ENCODE peak calls at places on chromosomes 16 and 17, in six cellular contexts. Q, L, T, I, N and A are unnamed samples.

GRCh38 chr17:57740225-57740528 is 4.9 kb downstream of the CCDC182 start:
- DNase-seq in Q (no peak), L (no peak), T (no peak), I (no peak), N (no peak), A (no peak)

GRCh38 chr17:61627125-61627524 is 36.1 kb upstream of the NACA2 start:
- DNase-seq in Q (no peak), L (no peak), T (no peak), I (no peak), N (no peak), A (no peak)

GRCh38 chr17:48843172-48843900 is 12.5 kb downstream of the CALCOCO2 start:
- DNase-seq in Q (no peak), L (no peak), T (peak), I (no peak), N (no peak), A (no peak)

GRCh38 chr16:56610017-56610608 is 1.7 kb downstream of the MT2A start:
- DNase-seq in Q (peak), L (no peak), T (peak), I (no peak), N (peak), A (no peak)

GRCh38 chr17:4594406-4595349 is 10.3 kb downstream of the SMTNL2 start:
- DNase-seq in Q (no peak), L (no peak), T (peak), I (no peak), N (peak), A (no peak)

GRCh38 chr16:64397042-64397441 is 724.8 kb downstream of the CDH11 start:
- DNase-seq in Q (no peak), L (no peak), T (peak), I (no peak), N (no peak), A (no peak)

GRCh38 chr16:3655030-3655790 is 719 bp downstream of the DNASE1 start:
- DNase-seq in Q (no peak), L (peak), T (no peak), I (no peak), N (no peak), A (no peak)

GRCh38 chr17:45270828-45271418 is 9.0 kb upstream of the SPATA32 start:
- DNase-seq in Q (peak), L (no peak), T (no peak), I (no peak), N (peak), A (no peak)

GRCh38 chr16:73064227-73064995 is 16.5 kb upstream of the ZFHX3 start:
- DNase-seq in Q (no peak), L (peak), T (peak), I (no peak), N (no peak), A (no peak)

GRCh38 chr16:89132194-89133005 is 38.7 kb downstream of the ACSF3 start:
- DNase-seq in Q (no peak), L (peak), T (no peak), I (no peak), N (no peak), A (no peak)

GRCh38 chr16:53612003-53612402 is 91.7 kb downstream of the RPGRIP1L start:
- DNase-seq in Q (no peak), L (no peak), T (no peak), I (no peak), N (no peak), A (no peak)

GRCh38 chr16:47574091-47575054 is 113.2 kb downstream of the PHKB start:
- DNase-seq in Q (no peak), L (no peak), T (peak), I (no peak), N (no peak), A (no peak)

GRCh38 chr17:59152925-59153324 is 2.1 kb downstream of the SKA2 start:
- DNase-seq in Q (no peak), L (no peak), T (no peak), I (no peak), N (no peak), A (no peak)

GRCh38 chr17:75619506-75620431 is 13.5 kb upstream of the SMIM5 start:
- DNase-seq in Q (peak), L (no peak), T (peak), I (no peak), N (no peak), A (peak)